ENCODE peak calls at places on chromosomes 2 and 18, in four cellular contexts. D is IMR-90, S is H1, O is mesendoderm. M is an unnamed sample.

GRCh38 chr18:51275712-51276473 is 78.4 kb upstream of the MEX3C start:
- DNase-seq in D (peak), O (no peak), S (no peak), M (no peak)

GRCh38 chr18:55577812-55578539 is 10.0 kb downstream of the TCF4 start:
- DNase-seq in O (peak), D (no peak), S (no peak), M (no peak)

GRCh38 chr2:172471168-172471567 is 43.8 kb downstream of the ITGA6 start:
- DNase-seq in O (peak), S (no peak), D (no peak), M (no peak)

GRCh38 chr2:196403471-196403870 is 232.1 kb upstream of the STK17B start:
- DNase-seq in O (no peak), S (no peak), D (peak), M (no peak)

GRCh38 chr18:23716516-23716915 is 27.3 kb downstream of the LAMA3 start:
- DNase-seq in O (peak), S (peak), D (peak), M (peak)

GRCh38 chr2:37558622-37559021 is 112.8 kb downstream of the CDC42EP3 start:
- DNase-seq in S (no peak), O (peak), D (no peak), M (no peak)

GRCh38 chr2:227503433-227504406 is 31.8 kb downstream of the AGFG1 start:
- DNase-seq in S (no peak), O (peak), D (peak), M (no peak)

GRCh38 chr2:219912530-219912929 is 285.1 kb downstream of the SLC4A3 start:
- DNase-seq in S (no peak), O (peak), D (peak), M (no peak)

GRCh38 chr2:8002765-8003393 is 679.0 kb upstream of the ID2 start:
- DNase-seq in D (no peak), O (no peak), S (no peak), M (no peak)

GRCh38 chr18:30376515-30376914 is 666.0 kb downstream of the DSC3 start:
- DNase-seq in D (no peak), S (no peak), O (peak), M (peak)

GRCh38 chr2:6958616-6959235 is 41.5 kb downstream of the RNF144A start:
- DNase-seq in D (no peak), O (no peak), S (no peak), M (no peak)

GRCh38 chr2:45973426-45973825 is 322.0 kb downstream of the PRKCE start:
- DNase-seq in O (no peak), S (no peak), D (no peak), M (no peak)

GRCh38 chr2:152445791-152446201 is 110.8 kb downstream of the FMNL2 start:
- DNase-seq in S (no peak), D (peak), O (no peak), M (no peak)

DNA sequence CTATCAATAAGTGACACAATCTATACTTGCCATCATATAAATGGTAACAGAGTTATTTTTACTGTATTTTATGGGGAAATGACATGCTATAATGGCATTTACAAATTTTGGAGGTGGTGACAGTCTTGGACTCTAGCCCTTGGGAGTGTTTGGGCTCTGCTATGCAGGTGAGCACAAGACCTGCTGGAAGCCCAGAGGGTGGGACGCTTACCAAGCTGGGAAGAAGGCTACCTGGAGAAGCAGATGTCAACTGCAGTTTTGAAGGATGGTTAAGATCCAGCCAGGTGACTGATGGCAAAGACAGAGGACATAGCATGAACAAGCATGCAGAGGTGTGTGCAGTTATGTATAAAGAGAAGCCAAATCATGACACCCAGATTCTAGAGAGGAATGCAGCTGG is 346.9 kb downstream of the MYCN start:
- DNase-seq in O (no peak), S (no peak), D (no peak), M (no peak)
- H3K23ac ChIP-seq in O (no peak), S (no peak), D (no peak), M (no peak)

DNA sequence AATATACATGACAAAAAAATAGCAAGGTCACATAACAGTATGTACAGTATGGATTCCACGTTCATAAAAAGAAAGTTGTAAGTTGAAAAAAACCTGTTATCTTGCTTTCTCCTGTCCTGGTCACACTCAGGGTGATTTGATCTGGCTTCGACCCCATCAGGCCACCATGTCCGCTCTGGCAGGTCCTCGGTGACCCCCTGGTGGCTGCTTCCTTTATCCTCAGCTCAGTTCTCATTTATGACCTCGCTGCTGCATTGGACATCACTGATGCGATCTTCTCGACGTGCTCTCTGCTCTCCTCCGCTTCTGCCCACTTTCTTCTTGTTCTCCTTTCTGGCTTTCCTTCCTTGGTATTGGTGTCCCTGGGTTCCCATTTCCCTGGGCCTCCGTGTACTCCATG is 29.7 kb downstream of the DGKD start:
- DNase-seq in D (no peak), O (peak), S (no peak), M (no peak)
- H3K4ac ChIP-seq in D (no peak), O (no peak), S (no peak), M (no peak)

DNA sequence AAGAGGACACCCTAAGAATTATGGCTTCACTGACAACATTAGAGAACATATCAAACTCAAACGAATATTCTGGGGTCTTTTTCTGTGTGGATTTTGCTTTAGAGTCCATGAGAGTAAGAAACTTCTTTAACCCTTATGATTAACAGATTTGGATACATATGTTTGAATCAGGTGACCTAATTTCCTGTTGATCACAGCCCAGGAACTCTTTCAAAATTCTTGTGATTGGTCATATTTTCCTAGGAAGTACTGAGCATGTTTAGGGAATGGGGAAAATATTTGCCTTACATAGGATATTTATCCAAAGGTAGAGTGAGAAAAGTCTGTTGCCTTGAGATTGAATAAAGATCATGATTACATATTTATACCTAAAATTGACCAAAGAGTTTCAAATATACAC is 160.0 kb downstream of the KCNH7 start:
- DNase-seq in S (no peak), D (no peak), O (no peak), M (no peak)
- H3K56ac ChIP-seq in S (no peak), D (no peak), O (no peak), M (no peak)

DNA sequence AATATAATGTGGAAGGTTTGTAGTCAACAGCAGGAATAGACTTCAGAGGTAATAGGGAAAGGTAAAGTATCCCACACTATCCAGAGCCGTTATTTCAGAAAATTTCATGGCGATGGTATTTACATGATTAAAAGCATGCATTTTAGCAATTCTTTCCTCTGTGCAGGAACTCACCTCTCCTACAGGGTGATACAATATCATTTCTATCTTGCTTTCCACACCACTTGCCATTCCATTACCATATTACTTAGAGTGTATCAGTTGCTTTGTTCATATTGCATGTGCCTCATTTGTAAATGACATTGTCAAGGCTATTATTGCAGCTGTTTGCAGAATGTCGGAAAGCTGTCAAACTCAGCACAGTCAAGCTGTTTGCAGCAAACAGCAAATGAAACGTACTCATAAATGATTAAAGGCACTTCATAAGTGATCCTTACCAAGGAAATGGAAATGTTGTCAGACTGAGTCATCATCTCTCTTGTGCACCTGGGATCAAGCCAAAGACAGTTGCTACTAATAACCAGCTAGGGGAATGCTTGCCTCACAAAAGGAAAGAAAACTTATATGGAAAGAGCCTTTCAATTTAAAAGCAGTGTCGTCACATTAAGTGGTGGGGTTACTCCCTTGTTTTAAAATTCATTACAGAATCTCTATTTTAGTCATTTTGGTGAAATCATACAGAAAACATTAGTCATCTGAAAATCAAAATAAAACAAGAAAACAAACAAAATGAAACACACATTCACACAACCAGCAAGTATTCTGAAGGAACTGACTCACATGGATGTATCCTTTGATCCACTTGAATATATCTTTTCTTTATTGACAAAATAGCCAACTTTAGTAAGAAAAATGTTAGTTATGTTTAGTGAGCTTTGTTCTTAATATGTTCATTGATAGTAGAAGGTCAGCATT is 1064.1 kb upstream of the CNTNAP5 start:
- DNase-seq in D (no peak), O (no peak), S (no peak), M (no peak)
- H3K23ac ChIP-seq in D (no peak), O (no peak), S (no peak), M (no peak)

DNA sequence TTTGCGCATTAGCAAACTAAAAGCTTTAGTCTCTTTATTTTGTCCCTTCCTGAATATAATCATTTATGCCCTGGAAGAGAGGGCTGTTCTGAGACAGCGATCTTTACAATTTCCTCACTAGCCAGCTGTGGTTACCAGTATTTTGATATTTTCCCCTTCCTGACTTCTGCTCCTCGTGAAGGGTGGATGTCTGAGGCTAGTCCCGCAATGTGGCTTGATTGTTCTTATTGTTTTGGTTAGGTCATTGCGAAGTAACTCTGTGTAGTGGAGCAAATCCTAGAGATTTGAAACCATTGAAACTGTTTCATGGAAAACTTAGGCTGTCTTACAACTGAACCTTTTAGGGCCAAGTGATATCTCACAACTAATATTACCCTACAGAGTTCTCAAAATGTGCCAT is 2.4 kb downstream of the MRPL33 start:
- DNase-seq in D (no peak), S (no peak), O (no peak), M (no peak)
- H3K4ac ChIP-seq in D (no peak), S (no peak), O (no peak), M (no peak)

GRCh38 chr2:144367030-144367429 is 152.9 kb downstream of the ZEB2 start:
- DNase-seq in O (no peak), D (no peak), S (no peak), M (no peak)
- H3K56ac ChIP-seq in O (no peak), D (no peak), S (no peak), M (no peak)

GRCh38 chr2:128787616-128788015 is 468.9 kb upstream of the HS6ST1 start:
- DNase-seq in O (no peak), D (no peak), S (no peak), M (peak)
- H3K23ac ChIP-seq in O (peak), D (no peak), S (no peak), M (no peak)

GRCh38 chr2:10812362-10813084 is at the start of gene PDIA6:
- DNase-seq in O (peak), S (peak), D (peak), M (peak)

GRCh38 chr2:10814142-10814541 is 1.6 kb upstream of the PDIA6 start:
- DNase-seq in D (no peak), S (no peak), O (no peak), M (peak)

GRCh38 chr2:10813085-10813748 is 632 bp upstream of the PDIA6 start:
- DNase-seq in S (no peak), D (peak), O (no peak), M (no peak)

GRCh38 chr2:10810175-10811161 is 2.1 kb downstream of the PDIA6 start:
- DNase-seq in O (no peak), D (peak), S (no peak), M (no peak)

DNA sequence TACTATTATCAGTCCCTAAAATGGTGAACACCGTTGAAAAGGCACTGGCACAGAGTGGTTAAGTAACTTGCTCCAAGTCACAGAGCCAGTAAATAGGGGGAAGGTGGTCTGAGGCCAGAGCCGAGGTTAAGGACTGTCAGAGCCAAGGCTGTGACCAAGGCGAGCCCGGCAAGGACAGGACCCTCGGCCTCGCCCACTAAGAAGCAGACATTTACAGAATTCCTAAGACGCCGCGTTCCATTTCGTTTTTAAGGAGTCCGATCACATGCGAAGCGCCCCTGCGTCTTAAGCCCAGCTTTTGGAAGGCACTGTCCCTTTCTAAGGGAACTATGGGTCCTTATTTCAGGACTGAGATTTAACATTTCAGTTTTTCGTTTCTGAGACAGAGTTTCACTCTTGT is 1.0 kb downstream of the PDIA6 start:
- DNase-seq in O (peak), S (no peak), D (no peak), M (no peak)
- H3K4ac ChIP-seq in O (no peak), S (no peak), D (peak), M (no peak)

DNA sequence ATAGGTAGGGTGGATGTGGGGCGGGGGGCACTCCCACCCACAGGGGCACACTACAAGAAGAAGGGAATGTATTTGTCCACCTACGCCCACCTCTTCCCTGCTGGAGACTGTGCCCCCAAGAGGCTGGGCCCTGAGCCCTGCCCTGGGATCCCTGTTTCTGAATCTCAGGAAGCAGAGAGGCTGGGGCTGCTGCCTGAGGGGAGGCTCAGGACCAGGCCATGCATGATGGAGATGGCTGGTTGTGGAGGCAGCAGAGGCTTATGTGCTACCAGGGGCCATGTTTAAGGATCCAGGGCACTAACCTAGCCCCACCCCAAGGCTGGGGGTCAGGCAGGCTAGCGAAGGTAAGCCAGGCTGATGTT is 81.1 kb upstream of the OTOF start:
- DNase-seq in D (no peak), S (no peak), O (no peak), M (no peak)
- H3K56ac ChIP-seq in D (no peak), S (no peak), O (no peak), M (no peak)

M was measured in H9.